ENCODE peak calls at places on chromosomes 1 and 21, in nine cellular contexts. U is cardiac fibroblast, I is right cardiac atrium, A is cardiac muscle cell, Z is IMR-90, Y is mesenchymal stem cell, O is right lobe of liver, K is GM23338, G is fibroblast of lung. R is an unnamed sample.

GRCh38 chr1:95257758-95258157 is 23.7 kb downstream of the RWDD3 start:
- DNase-seq in U (peak), I (no peak), A (no peak), Z (peak), Y (no peak), O (no peak), K (no peak), G (no peak), R (no peak)

GRCh38 chr1:151144474-151145157 is 1.8 kb downstream of the SEMA6C start:
- DNase-seq in U (no peak), I (no peak), A (peak), Z (no peak), Y (no peak), O (no peak), K (peak), G (no peak), R (no peak)

GRCh38 chr1:10975567-10976326 is 36.7 kb upstream of the TARDBP start:
- DNase-seq in U (peak), I (no peak), A (no peak), Z (peak), Y (peak), O (no peak), K (no peak), G (peak), R (no peak)

GRCh38 chr21:42593007-42593814 is 60.2 kb upstream of the PDE9A start:
- DNase-seq in U (peak), I (peak), A (peak), Z (peak), Y (peak), O (peak), K (peak), G (peak), R (no peak)

GRCh38 chr1:235430991-235431390 is 63.8 kb downstream of the TBCE start:
- DNase-seq in U (peak), I (no peak), A (no peak), Z (peak), Y (no peak), O (no peak), K (no peak), G (no peak), R (no peak)

GRCh38 chr1:23010734-23011449 is 4.8 kb downstream of the TEX46 start:
- DNase-seq in U (peak), I (no peak), A (no peak), Z (peak), Y (peak), O (no peak), K (no peak), G (peak), R (no peak)

GRCh38 chr21:37195649-37196048 is 71.5 kb downstream of the VPS26C start:
- DNase-seq in U (no peak), I (peak), A (no peak), Z (no peak), Y (no peak), O (no peak), K (no peak), G (no peak), R (no peak)

GRCh38 chr1:120179420-120180348 is 3.4 kb upstream of the SEC22B start:
- DNase-seq in U (peak), I (peak), A (peak), Z (peak), Y (peak), O (no peak), K (peak), G (peak), R (peak)

GRCh38 chr1:3459940-3460652 is 5.6 kb downstream of the ARHGEF16 start:
- DNase-seq in U (no peak), I (peak), A (peak), Z (no peak), Y (no peak), O (peak), K (no peak), G (no peak), R (no peak)

GRCh38 chr1:162973381-162973795 is 95.8 kb upstream of the RGS4 start:
- DNase-seq in U (peak), I (no peak), A (no peak), Z (peak), Y (peak), O (no peak), K (no peak), G (peak), R (peak)

GRCh38 chr1:41192456-41193188 is 49.5 kb downstream of the SCMH1 start:
- DNase-seq in U (no peak), I (no peak), A (no peak), Z (peak), Y (peak), O (no peak), K (peak), G (peak), R (no peak)

DNA sequence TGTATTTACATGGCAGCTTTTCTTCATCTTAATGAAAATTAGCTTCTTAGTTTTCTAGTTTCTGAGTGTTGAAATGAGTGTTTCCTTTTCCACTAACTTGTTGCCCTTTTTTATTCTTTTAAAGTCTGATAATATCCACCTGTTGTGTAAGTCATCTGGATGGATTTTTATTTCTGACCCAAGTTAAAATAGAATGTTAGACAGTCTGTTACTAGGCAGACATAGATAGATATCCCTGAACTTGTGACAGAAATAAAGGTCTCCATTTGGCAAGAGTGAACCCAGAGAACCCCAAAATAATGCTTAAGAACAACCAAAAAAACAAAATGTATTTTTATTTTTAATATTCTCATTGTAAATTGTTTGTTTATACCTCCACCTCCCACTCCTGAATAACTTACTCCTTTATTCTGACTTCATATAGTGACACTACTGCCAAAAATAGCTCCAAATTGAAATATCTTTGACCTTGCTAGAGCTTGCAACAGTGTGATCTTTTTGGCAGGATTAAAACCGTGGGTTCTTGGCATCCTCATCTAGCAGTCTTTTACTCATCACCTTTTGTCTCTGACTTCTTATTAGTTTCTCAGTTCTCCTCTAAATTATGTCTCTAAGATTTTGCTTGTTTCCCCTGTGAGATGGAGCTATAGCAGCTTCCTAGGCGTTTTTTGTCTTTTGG is 26.9 kb upstream of the SH3D21 start:
- DNase-seq in U (peak), I (no peak), A (no peak), Z (peak), Y (no peak), O (no peak), K (no peak), G (peak), R (no peak)
- H3K4me3 ChIP-seq in U (no peak), I (no peak), A (no peak), Z (no peak), Y (no peak), O (no peak), K (no peak), G (no peak), R (no peak)

DNA sequence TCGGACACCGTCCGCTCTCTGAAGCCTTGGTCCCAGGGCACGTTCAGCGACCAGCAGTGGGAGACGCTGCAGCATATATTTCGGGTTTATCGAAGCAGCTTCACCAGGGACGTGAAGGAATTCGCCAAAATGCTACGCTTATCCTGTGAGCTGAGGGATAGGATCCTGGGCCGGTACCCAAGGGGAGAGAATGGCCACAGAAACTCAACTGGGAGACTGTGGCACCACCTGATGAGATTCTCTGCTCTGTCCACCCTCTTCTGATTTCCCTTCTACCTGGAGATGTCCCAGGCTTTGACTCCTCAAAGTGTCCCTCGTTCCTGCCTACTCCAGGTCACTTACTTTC is 855 bp downstream of the CD1D start:
- DNase-seq in U (no peak), I (no peak), A (no peak), Z (no peak), Y (no peak), O (no peak), K (no peak), G (no peak), R (no peak)
- H3K4me3 ChIP-seq in U (peak), I (peak), A (peak), Z (peak), Y (peak), O (peak), K (peak), G (no peak), R (peak)

GRCh38 chr1:205269711-205270110 is 42.0 kb downstream of the TMCC2 start:
- DNase-seq in U (no peak), I (no peak), A (no peak), Z (no peak), Y (no peak), O (no peak), K (no peak), G (no peak), R (no peak)

GRCh38 chr1:205267306-205267902 is 39.7 kb downstream of the TMCC2 start:
- DNase-seq in U (no peak), I (no peak), A (no peak), Z (no peak), Y (no peak), O (no peak), K (no peak), G (no peak), R (no peak)

GRCh38 chr1:205268846-205269680 is 41.3 kb downstream of the TMCC2 start:
- DNase-seq in U (no peak), I (no peak), A (no peak), Z (no peak), Y (no peak), O (no peak), K (no peak), G (no peak), R (no peak)

GRCh38 chr1:205263580-205264190 is 35.9 kb downstream of the TMCC2 start:
- DNase-seq in U (peak), I (no peak), A (no peak), Z (peak), Y (no peak), O (no peak), K (no peak), G (no peak), R (no peak)

GRCh38 chr1:205266584-205267305 is 39.0 kb downstream of the TMCC2 start:
- DNase-seq in U (no peak), I (no peak), A (no peak), Z (no peak), Y (no peak), O (no peak), K (no peak), G (no peak), R (no peak)
- H3K4me3 ChIP-seq in U (no peak), I (no peak), A (no peak), Z (no peak), Y (no peak), O (no peak), K (no peak), G (no peak), R (no peak)

DNA sequence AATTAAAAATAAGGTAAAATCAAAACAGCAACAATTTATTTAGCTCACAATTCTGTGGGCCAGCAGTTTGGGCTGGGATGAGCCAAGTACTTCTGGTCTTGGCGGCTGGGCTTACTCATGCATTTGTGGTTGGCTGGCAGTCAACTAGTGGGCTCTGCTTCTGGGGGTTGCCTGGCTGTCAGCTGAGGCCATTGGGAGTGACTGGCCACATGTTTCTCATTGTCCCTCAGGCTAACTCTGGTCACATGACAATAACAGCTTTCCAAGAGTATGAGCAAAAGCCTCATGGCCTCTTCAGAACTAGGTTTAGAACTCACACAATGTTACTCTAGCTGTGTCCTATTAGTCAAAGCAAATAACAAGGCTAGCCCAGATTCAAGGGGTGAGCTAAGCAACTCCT is 15.6 kb upstream of the CHIA start:
- DNase-seq in U (peak), I (peak), A (no peak), Z (peak), Y (peak), O (no peak), K (no peak), G (peak), R (peak)
- H3K4me3 ChIP-seq in U (no peak), I (no peak), A (no peak), Z (no peak), Y (peak), O (no peak), K (no peak), G (peak), R (no peak)

GRCh38 chr1:239636321-239636720 is 250.0 kb downstream of the CHRM3 start:
- DNase-seq in U (no peak), I (no peak), A (no peak), Z (no peak), Y (no peak), O (no peak), K (no peak), G (no peak), R (no peak)

GRCh38 chr1:239635276-239635675 is 248.9 kb downstream of the CHRM3 start:
- DNase-seq in U (no peak), I (no peak), A (no peak), Z (no peak), Y (no peak), O (no peak), K (no peak), G (no peak), R (no peak)

GRCh38 chr1:239630767-239631166 is 244.4 kb downstream of the CHRM3 start:
- DNase-seq in U (no peak), I (no peak), A (no peak), Z (no peak), Y (no peak), O (no peak), K (peak), G (no peak), R (no peak)

DNA sequence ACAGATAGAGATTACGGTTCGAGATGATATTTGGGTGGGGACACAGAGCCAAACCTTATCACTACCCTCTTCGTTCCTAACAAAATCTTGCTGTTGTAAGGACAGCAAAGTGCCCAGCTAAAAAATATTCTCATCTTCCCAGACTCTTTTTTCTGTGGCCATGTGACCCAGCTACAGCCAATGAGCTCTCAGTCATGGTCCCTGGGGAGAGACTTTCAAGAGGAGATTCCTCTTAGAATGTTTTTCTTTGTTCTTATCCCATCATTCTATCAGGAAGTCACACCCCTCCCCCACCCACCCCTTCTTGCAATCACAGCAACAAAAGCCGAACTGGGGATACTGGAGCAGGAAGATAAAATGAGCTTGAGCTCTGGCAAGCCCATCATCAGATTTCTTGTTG is 247.1 kb downstream of the CHRM3 start:
- DNase-seq in U (no peak), I (no peak), A (no peak), Z (no peak), Y (no peak), O (no peak), K (peak), G (no peak), R (no peak)
- H3K4me3 ChIP-seq in U (no peak), I (no peak), A (no peak), Z (no peak), Y (no peak), O (no peak), K (peak), G (no peak), R (no peak)

GRCh38 chr1:228448372-228448771 is 31.7 kb upstream of the TRIM17 start:
- DNase-seq in U (no peak), I (no peak), A (no peak), Z (no peak), Y (no peak), O (no peak), K (no peak), G (no peak), R (no peak)

GRCh38 chr1:228446849-228447248 is 30.2 kb upstream of the TRIM17 start:
- DNase-seq in U (no peak), I (no peak), A (no peak), Z (no peak), Y (no peak), O (no peak), K (peak), G (no peak), R (no peak)

GRCh38 chr1:228443395-228443794 is 26.7 kb upstream of the TRIM17 start:
- DNase-seq in U (no peak), I (no peak), A (no peak), Z (no peak), Y (no peak), O (no peak), K (no peak), G (no peak), R (no peak)

GRCh38 chr1:228445867-228446584 is 29.4 kb upstream of the TRIM17 start:
- DNase-seq in U (peak), I (peak), A (peak), Z (peak), Y (peak), O (no peak), K (peak), G (peak), R (no peak)

DNA sequence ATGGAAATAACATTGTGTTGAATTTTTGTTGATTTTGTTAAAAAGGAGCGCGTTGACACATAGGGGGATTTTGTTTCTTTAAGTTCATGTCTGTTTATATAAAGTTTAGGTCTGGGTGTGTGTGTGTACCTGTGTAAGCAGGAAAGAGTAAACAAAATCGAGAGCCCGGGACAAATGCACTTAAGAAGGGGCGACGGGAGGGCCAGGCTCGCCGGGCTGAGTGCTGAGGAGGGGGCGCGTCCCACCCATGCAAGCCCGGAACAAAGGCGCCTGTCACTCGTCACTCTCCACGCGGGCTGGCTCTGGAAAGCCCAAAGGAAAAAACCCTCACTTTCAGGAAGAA is 28.8 kb upstream of the TRIM17 start:
- DNase-seq in U (no peak), I (no peak), A (no peak), Z (no peak), Y (no peak), O (no peak), K (no peak), G (no peak), R (no peak)
- H3K4me3 ChIP-seq in U (peak), I (peak), A (peak), Z (no peak), Y (peak), O (no peak), K (peak), G (peak), R (peak)

GRCh38 chr1:143735764-143736461 is 235.9 kb downstream of the FAM72C start:
- DNase-seq in U (peak), I (no peak), A (peak), Z (no peak), Y (no peak), O (peak), K (peak), G (no peak), R (no peak)
- H3K4me3 ChIP-seq in U (peak), I (no peak), A (peak), Z (no peak), Y (peak), O (peak), K (peak), G (peak), R (peak)

DNA sequence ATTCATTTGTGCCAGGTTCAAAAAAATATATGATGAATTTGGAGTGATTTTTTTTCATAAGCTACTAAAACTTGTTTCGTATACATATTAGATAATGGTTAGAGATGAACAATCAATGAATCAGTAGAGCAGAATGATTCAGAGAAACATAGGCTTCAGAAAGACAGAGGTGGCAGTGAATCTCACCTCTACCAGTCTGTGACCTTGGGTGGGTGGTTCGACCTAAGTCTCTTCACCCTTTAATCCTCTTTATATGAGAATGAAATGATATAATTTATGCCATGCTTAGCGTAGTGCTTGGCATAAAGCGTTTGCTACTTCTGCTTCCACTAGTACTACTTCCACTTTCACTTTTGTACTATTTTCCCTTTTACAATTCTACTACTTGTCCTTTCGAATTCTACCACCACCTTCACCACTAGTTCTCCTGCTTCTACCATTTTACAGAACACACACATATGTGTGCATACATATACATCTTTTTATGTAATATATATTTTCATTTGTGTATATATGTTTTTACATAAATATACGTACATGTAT is 45.1 kb downstream of the FYB2 start:
- DNase-seq in U (no peak), I (no peak), A (no peak), Z (no peak), Y (no peak), O (no peak), K (no peak), G (no peak), R (no peak)
- H3K4me3 ChIP-seq in U (no peak), I (no peak), A (no peak), Z (no peak), Y (peak), O (peak), K (no peak), G (no peak), R (no peak)